ENCODE peak calls at places on chromosomes 6 and 20, in ten cellular contexts. O is HepG2; J is GM23248; M is ovary; I is H9; X is lower lobe of right lung; L is kidney; C is mucosa of descending colon; W is CD8-positive, alpha-beta memory T cell; Z is psoas muscle. D is an unnamed sample. For H3K4me1, the result is how much of the 10 kb centered on the place peaks cover.

GRCh38 chr6:27814665-27815424 is 97.4 kb downstream of the OR2B2 start:
- DNase-seq in O (peak), C (peak), Z (no peak), I (peak), J (peak), X (no peak), L (no peak), W (peak), M (peak), D (peak)

GRCh38 chr6:12113190-12113578 is 101.1 kb downstream of the HIVEP1 start:
- DNase-seq in L (no peak), Z (no peak), M (no peak), C (no peak), O (no peak), I (no peak), W (no peak), J (peak), X (no peak), D (peak)

GRCh38 chr6:37036146-37036545 is 30.7 kb downstream of the FGD2 start:
- DNase-seq in L (peak), I (no peak), O (no peak), W (no peak), Z (no peak), M (no peak), J (no peak), C (no peak), X (no peak), D (no peak)

GRCh38 chr20:41738584-41739193 is 120.5 kb upstream of the CHD6 start:
- DNase-seq in J (peak), C (peak), M (no peak), X (peak), O (peak), Z (peak), W (no peak), L (no peak), I (peak), D (peak)

GRCh38 chr20:35206802-35207201 is 19.7 kb upstream of the MMP24 start:
- DNase-seq in O (no peak), X (no peak), L (no peak), J (no peak), Z (no peak), W (no peak), I (no peak), M (no peak), C (no peak), D (no peak)

GRCh38 chr6:27582928-27583725 is 110.2 kb upstream of the ZNF184 start:
- DNase-seq in X (no peak), J (peak), W (no peak), M (no peak), O (peak), C (peak), Z (no peak), L (no peak), I (peak), D (peak)

GRCh38 chr6:41039060-41039998 is at the start of gene UNC5CL:
- DNase-seq in M (no peak), X (peak), O (peak), Z (no peak), L (peak), W (peak), J (peak), C (peak), I (peak), D (peak)

GRCh38 chr6:108667984-108668383 is 107.3 kb downstream of the FOXO3 start:
- DNase-seq in I (no peak), C (no peak), W (no peak), L (no peak), X (no peak), Z (no peak), J (no peak), O (no peak), M (no peak), D (no peak)

GRCh38 chr6:17240803-17241500 is 40.2 kb upstream of the RBM24 start:
- DNase-seq in Z (no peak), M (no peak), J (no peak), C (no peak), W (no peak), I (no peak), X (no peak), O (no peak), L (no peak), D (no peak)

GRCh38 chr6:12137480-12137879 is 125.4 kb downstream of the HIVEP1 start:
- DNase-seq in L (no peak), W (no peak), C (peak), X (no peak), I (no peak), Z (peak), J (peak), M (peak), O (no peak), D (peak)

GRCh38 chr6:159899994-159900745 is 9.4 kb downstream of the MAS1 start:
- DNase-seq in M (no peak), O (no peak), L (no peak), C (no peak), X (no peak), I (no peak), J (peak), Z (no peak), W (no peak), D (no peak)

GRCh38 chr20:20375862-20376261 is 8.0 kb downstream of the INSM1 start:
- DNase-seq in O (no peak), X (no peak), I (no peak), L (no peak), C (no peak), J (no peak), M (no peak), Z (no peak), W (no peak), D (no peak)

GRCh38 chr6:2351807-2352431 is 106.5 kb upstream of the GMDS start:
- DNase-seq in J (peak), W (no peak), Z (no peak), O (no peak), L (no peak), I (no peak), X (no peak), M (no peak), C (no peak), D (no peak)

GRCh38 chr6:17276766-17277165 is 4.4 kb upstream of the RBM24 start:
- DNase-seq in W (no peak), O (no peak), X (no peak), Z (no peak), J (peak), C (no peak), M (no peak), I (no peak), L (no peak), D (no peak)

GRCh38 chr20:831251-831650 is 2.3 kb upstream of the FAM110A start:
- DNase-seq in Z (no peak), M (no peak), C (no peak), O (no peak), W (no peak), L (no peak), X (no peak), I (no peak), J (no peak), D (no peak)

GRCh38 chr6:75268988-75269354 is 15.6 kb downstream of the TMEM30A start:
- DNase-seq in Z (no peak), L (no peak), M (no peak), X (no peak), W (no peak), C (no peak), O (no peak), J (no peak), I (no peak), D (no peak)

GRCh38 chr6:158718431-158719126 is 68.7 kb downstream of the SYTL3 start:
- DNase-seq in Z (no peak), I (peak), M (no peak), X (no peak), L (no peak), J (peak), O (peak), W (no peak), C (peak), D (peak)

GRCh38 chr6:31888281-31889258 is 8.9 kb downstream of the EHMT2 start:
- DNase-seq in Z (no peak), M (peak), J (peak), I (peak), C (peak), W (peak), L (peak), O (no peak), X (no peak), D (no peak)

GRCh38 chr6:156687875-156688549 is 89.2 kb upstream of the ARID1B start:
- DNase-seq in J (peak), O (no peak), X (peak), C (peak), Z (peak), W (peak), M (no peak), I (peak), L (no peak), D (peak)

GRCh38 chr20:22574545-22575086 is 9.8 kb downstream of the FOXA2 start:
- DNase-seq in J (no peak), M (no peak), W (no peak), I (no peak), Z (no peak), L (no peak), O (no peak), X (no peak), C (no peak), D (no peak)

GRCh38 chr20:34747479-34747878 is 43.3 kb downstream of the TP53INP2 start:
- DNase-seq in J (no peak), W (no peak), M (no peak), L (no peak), C (no peak), Z (no peak), X (no peak), I (no peak), O (no peak), D (no peak)

GRCh38 chr6:129686941-129687627 is 22.9 kb downstream of the ARHGAP18 start:
- DNase-seq in W (peak), I (no peak), C (peak), J (peak), O (no peak), Z (no peak), M (no peak), X (no peak), L (no peak), D (no peak)

GRCh38 chr6:155313602-155314091 is 637 bp downstream of the TFB1M start:
- DNase-seq in W (no peak), O (peak), J (peak), C (peak), L (no peak), I (no peak), Z (no peak), X (no peak), M (no peak), D (no peak)

GRCh38 chr20:35601021-35601973 is 14.3 kb upstream of the SPAG4 start:
- DNase-seq in Z (peak), M (peak), O (peak), L (peak), I (peak), C (peak), X (peak), W (peak), J (peak), D (peak)

DNA sequence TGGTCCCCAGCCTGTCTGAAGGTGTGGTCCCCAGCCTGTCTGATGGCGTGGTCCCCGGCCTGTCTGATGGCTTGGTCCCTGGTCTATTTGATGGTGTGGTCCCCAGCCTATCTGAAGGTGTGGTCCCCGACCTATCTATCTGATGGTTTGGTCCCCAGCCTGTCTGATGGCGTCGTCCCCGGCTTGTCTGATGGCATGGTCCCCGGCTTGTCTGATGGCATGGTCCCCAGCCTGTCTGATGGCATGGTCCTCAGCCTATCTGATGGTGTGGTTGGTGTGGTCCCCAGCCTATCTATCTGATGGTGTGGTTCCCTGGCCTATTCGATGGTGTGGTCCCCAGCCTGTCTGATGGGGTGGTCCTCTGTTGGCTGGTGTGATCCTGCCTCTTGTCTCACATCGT is 18.2 kb upstream of the MRGBP start:
- DNase-seq in I (no peak), X (no peak), C (no peak), L (no peak), W (no peak), Z (no peak), J (no peak), M (no peak), O (no peak), D (no peak)
- H3K4me1 ChIP-seq in I (under half), X (under half), C (under half), L (under half), W (under half), Z (under half), J (under half), M (under half), O (under half), D (under half)

DNA sequence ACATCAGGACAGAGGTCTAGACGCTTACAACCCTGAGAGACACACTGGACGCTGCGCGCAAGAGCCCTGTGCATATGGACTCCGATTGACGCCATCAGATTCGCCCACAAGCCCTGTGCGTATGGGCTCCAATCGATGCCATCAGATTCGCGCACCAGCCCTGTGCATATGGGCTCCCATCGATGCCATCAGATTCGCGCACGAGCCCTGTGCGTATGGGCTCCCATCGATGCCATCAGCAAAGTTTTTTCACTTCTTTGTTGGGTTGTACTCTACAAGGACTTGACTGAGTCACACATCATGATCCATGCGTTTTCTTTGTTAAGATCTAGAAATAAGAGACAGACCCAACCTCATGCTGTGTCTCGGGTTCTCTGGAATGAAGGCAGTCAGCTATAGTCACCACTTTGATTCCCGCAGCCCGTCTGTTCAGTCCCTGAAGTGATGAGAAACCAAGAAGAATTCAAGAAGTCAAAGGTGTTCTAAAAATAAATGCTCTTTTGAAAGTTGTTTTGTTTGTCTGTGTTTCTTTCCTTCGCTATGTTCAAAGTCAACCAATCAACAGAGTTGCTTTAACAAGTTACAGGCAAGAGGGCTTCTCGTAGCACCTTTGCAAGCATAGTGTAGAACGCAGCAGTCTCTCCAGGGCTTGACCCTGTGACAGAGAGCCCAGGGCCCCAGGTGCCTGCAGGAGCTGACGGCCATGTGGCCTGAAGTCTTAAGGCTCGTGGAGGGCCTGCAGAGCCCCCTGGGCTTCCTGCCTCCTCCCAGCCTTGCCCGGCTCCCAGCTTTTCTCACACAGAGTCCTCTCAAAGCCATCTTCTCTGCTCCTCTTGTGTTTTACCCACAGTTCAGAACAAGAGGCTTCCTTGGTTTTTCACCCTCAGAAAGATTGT is 7.9 kb downstream of the RPS6KA2 start:
- DNase-seq in M (no peak), J (peak), Z (no peak), W (no peak), L (no peak), X (no peak), C (no peak), I (no peak), O (no peak), D (no peak)
- H3K4me1 ChIP-seq in M (under half), J (half or more), Z (half or more), W (under half), L (under half), X (half or more), C (under half), I (under half), O (under half), D (half or more)

DNA sequence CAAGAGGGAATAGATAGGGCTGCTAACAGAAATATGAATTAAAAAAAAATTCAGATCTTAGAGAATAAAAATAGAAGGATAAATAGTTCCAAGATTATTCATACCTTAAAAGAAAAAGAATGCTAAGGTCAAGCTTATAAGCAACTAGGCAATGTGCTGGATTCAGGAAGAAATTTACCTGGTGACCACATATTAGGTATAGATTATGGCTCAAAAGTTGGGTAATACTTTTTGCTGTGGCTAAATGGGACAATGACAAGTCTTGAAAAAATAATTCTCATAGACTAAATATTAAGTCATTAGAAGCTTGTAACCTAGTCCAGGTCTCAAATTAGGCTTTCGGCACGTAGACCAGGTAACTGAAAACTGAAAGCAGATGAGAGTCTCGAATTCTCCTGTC is 17.2 kb downstream of the MAP3K5 start:
- DNase-seq in C (no peak), Z (no peak), O (no peak), W (no peak), M (no peak), L (no peak), I (no peak), J (no peak), X (no peak), D (no peak)
- H3K4me1 ChIP-seq in C (under half), Z (under half), O (under half), W (under half), M (under half), L (under half), I (under half), J (under half), X (under half), D (under half)

DNA sequence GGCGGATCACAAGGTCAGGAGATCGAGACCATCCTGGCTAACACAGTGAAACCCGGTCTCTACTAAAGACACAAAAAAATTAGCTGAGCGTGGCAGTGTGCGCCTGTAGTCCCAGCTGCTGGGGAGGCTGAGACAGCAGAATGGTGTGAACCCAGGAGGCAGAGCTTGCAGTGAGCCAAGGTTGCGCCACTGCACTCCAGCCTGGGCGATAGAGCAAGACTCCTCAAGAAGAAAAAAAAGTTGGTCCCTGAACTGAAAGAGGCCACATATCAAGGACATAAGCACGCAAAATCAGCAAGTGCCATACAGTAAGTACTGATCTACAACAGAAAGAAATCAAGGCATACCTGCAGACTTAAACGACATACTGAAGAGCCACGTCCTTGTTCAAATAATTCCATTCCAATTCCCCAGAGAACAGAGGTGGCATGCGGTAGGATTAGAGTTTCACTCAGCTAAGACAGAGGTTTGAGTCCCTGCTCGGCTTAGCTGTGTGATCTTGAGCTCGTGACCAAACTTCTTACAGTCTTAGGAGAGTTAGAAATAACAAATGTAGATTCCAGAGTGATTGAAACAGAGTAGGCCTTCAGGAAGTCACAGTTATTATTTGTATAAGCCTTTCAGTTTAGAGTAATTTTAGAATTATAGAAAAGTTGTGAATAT is 29.2 kb downstream of the B4GALT5 start:
- DNase-seq in Z (no peak), M (no peak), I (no peak), J (no peak), C (peak), X (peak), L (no peak), O (no peak), W (no peak), D (no peak)
- H3K4me1 ChIP-seq in Z (half or more), M (under half), I (under half), J (under half), C (under half), X (half or more), L (half or more), O (half or more), W (under half), D (under half)

DNA sequence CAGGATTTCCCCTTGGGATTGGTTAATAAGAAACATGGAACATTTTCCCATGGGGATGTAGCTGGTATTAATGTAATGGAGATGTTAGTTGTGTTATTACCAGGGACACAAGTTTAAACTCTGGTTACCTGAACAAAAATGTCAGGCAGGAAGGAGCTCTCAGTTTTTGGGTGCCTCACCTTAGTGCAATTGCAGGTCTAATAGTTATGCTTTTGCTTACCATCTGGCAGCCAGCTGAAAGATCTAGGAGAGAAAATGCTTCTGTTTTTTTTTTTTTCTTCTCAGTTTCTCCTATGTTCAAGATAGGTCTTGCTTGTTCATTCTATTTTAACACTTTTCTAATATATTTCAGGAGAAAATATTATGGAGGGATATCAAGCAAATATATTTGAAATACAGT is 4.1 kb upstream of the UBE2J1 start:
- DNase-seq in O (no peak), L (no peak), W (no peak), J (no peak), I (no peak), M (no peak), C (no peak), Z (no peak), X (no peak), D (no peak)
- H3K4me1 ChIP-seq in O (under half), L (under half), W (under half), J (under half), I (under half), M (under half), C (under half), Z (under half), X (under half), D (under half)

GRCh38 chr6:21967282-21967681 is 329.6 kb downstream of the PRL start:
- DNase-seq in C (no peak), L (no peak), O (no peak), I (no peak), Z (no peak), X (no peak), W (no peak), M (no peak), J (no peak), D (no peak)

GRCh38 chr6:21972516-21972915 is 324.3 kb downstream of the PRL start:
- DNase-seq in L (no peak), W (no peak), Z (no peak), O (no peak), J (no peak), I (no peak), C (no peak), M (no peak), X (no peak), D (no peak)

GRCh38 chr6:21970560-21970959 is 326.3 kb downstream of the PRL start:
- DNase-seq in W (no peak), X (no peak), J (no peak), M (no peak), I (no peak), L (no peak), C (no peak), Z (no peak), O (no peak), D (peak)

GRCh38 chr6:21969192-21969591 is 327.6 kb downstream of the PRL start:
- DNase-seq in O (no peak), X (no peak), M (no peak), Z (no peak), J (no peak), C (no peak), L (no peak), W (no peak), I (no peak), D (no peak)

DNA sequence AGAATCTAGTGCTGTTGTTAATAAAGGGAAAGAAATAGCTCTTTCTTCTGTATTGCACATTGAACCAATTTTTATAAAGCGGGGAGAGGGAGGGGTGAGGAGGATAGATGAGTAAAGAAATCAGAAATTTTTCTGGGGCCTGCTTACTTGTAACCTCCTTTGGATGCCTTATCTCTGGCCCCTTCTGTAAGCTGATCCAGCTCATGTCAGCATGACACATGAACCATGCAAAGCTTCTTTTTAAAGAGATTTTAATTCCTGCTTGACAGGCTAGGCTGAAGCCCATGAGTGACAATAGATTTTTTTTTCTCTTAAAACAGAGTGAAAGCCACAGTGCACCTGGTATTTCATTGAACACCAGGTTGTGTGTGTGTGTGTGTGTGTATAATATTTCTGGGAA is 325.3 kb downstream of the PRL start:
- DNase-seq in W (no peak), X (no peak), M (no peak), O (no peak), L (no peak), Z (no peak), J (no peak), C (no peak), I (no peak), D (no peak)
- H3K4me1 ChIP-seq in W (under half), X (under half), M (under half), O (under half), L (under half), Z (under half), J (under half), C (under half), I (under half), D (under half)

D was measured in endothelial cell of umbilical vein.